ENCODE peak calls at places on chromosome 7, in five cellular contexts. A, U, O, F and Y are unnamed samples.

GRCh38 chr7:55975944-55976633 is 11.7 kb downstream of the NIPSNAP2 start:
- DNase-seq in U (no peak), F (no peak), A (no peak), O (no peak), Y (no peak)

GRCh38 chr7:69962856-69963149 is 364.5 kb downstream of the AUTS2 start:
- DNase-seq in A (no peak), U (no peak), F (no peak), O (no peak), Y (no peak)

GRCh38 chr7:27709137-27710075 is 30.6 kb upstream of the TAX1BP1 start:
- DNase-seq in A (no peak), F (peak; percentile 73), U (no peak), O (peak; percentile 85), Y (peak; percentile 85)

GRCh38 chr7:40608321-40609075 is 473.7 kb downstream of the SUGCT start:
- DNase-seq in U (no peak), A (no peak), F (no peak), O (no peak), Y (no peak)

GRCh38 chr7:37987732-37988131 is 67.3 kb downstream of the EPDR1 start:
- DNase-seq in F (no peak), A (no peak), U (no peak), O (no peak), Y (no peak)

GRCh38 chr7:149785983-149786382 is 12.6 kb upstream of the ZNF467 start:
- DNase-seq in U (no peak), F (no peak), A (no peak), O (no peak), Y (no peak)

GRCh38 chr7:143892527-143893300 is 9.3 kb downstream of the TCAF1 start:
- DNase-seq in U (no peak), A (no peak), O (peak; percentile 18), F (peak; percentile 61), Y (peak; percentile 58)

GRCh38 chr7:80053098-80053497 is 81.5 kb upstream of the GNAI1 start:
- DNase-seq in U (no peak), O (no peak), F (no peak), A (no peak), Y (no peak)

GRCh38 chr7:37092548-37092947 is 356.1 kb downstream of the ELMO1 start:
- DNase-seq in U (no peak), F (no peak), A (no peak), O (no peak), Y (no peak)

GRCh38 chr7:155009570-155010157 is 6.7 kb upstream of the PAXIP1 start:
- DNase-seq in A (no peak), F (peak; percentile 22), O (no peak), U (no peak), Y (no peak)

GRCh38 chr7:95843286-95843685 is 70.9 kb downstream of the DYNC1I1 start:
- DNase-seq in F (peak; percentile 14), U (no peak), A (no peak), O (no peak), Y (no peak)

GRCh38 chr7:82521906-82522445 is 78.4 kb upstream of the CACNA2D1 start:
- DNase-seq in O (no peak), F (no peak), A (no peak), U (no peak), Y (no peak)

GRCh38 chr7:30912454-30912985 is 867 bp downstream of the AQP1 start:
- DNase-seq in O (no peak), F (no peak), A (no peak), U (no peak), Y (no peak)

GRCh38 chr7:30911133-30911532 is 520 bp upstream of the AQP1 start:
- DNase-seq in F (no peak), U (no peak), O (no peak), A (no peak), Y (no peak)

GRCh38 chr7:30911561-30911969 is at the start of gene AQP1:
- DNase-seq in A (peak; percentile 69), U (peak; percentile 65), O (no peak), F (peak; percentile 72), Y (no peak)

GRCh38 chr7:30912986-30913671 is 1.5 kb downstream of the AQP1 start:
- DNase-seq in F (no peak), A (no peak), O (no peak), U (no peak), Y (no peak)

DNA sequence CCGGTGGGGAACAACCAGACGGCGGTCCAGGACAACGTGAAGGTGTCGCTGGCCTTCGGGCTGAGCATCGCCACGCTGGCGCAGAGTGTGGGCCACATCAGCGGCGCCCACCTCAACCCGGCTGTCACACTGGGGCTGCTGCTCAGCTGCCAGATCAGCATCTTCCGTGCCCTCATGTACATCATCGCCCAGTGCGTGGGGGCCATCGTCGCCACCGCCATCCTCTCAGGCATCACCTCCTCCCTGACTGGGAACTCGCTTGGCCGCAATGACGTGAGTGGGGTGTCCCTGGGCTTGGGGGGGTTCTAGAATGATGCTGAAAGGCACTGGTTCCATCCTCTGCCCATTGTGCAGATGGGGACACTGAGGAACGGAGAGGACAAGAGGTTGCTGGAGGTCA is 368 bp downstream of the AQP1 start:
- DNase-seq in U (no peak), A (no peak), F (no peak), O (no peak), Y (no peak)
- H3K4me3 ChIP-seq in U (peak overlapping the region; percentile 46), A (no peak overlapping the region), F (peak overlapping the region; percentile 39), O (no peak overlapping the region), Y (no peak overlapping the region)

GRCh38 chr7:130505753-130506152 is 13.9 kb downstream of the MEST start:
- DNase-seq in U (no peak), A (no peak), F (no peak), O (peak; percentile 76), Y (peak; percentile 24)
- H3K36me3 ChIP-seq in U (no peaks in the 10 kb centered on the region), A (no peaks in the 10 kb centered on the region), F (no peaks in the 10 kb centered on the region), O (peaks cover 15% of the 10 kb centered on the region), Y (peaks cover 64% of the 10 kb centered on the region)

DNA sequence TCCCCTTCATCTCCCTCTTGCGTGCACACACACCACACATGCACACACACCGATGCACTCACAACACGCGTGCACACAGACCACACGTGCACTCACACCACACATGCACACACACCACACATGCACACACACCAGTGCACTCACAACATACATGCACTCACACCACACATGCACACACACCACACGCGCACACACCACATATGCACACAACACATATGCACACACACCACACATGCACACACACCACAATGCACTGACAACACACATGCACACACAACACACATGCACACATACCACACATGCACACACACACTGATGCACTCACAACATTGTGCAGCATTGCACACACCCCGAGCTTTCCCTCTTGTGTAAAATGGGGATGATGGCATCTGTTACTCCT is 68.1 kb downstream of the TRRAP start:
- DNase-seq in O (no peak), A (no peak), U (no peak), F (no peak), Y (no peak)
- TF ChIP-seq CTCF in O (no peak), A (no peak), U (no peak), F (no peak), Y (no peak)

GRCh38 chr7:158991824-158992621 is 135.7 kb downstream of the DYNC2I1 start:
- DNase-seq in F (no peak), U (no peak), A (no peak), O (no peak), Y (no peak)
- H3K4me3 ChIP-seq in F (no peak overlapping the region), U (no peak overlapping the region), A (no peak overlapping the region), O (no peak overlapping the region), Y (no peak overlapping the region)

GRCh38 chr7:44761207-44762161 is 12.8 kb downstream of the ZMIZ2 start:
- DNase-seq in F (no peak), A (peak; percentile 76), O (no peak), U (no peak), Y (no peak)
- H3K36me3 ChIP-seq in F (peaks cover 7% of the 10 kb centered on the region), A (no peaks in the 10 kb centered on the region), O (peaks cover 81% of the 10 kb centered on the region), U (peaks cover 4% of the 10 kb centered on the region), Y (peaks cover 71% of the 10 kb centered on the region)

GRCh38 chr7:28709756-28710155 is 248.4 kb downstream of the TRIL start:
- DNase-seq in A (no peak), O (no peak), U (no peak), F (no peak), Y (no peak)
- TF ChIP-seq CTCF in A (no peak), O (no peak), U (no peak), F (no peak), Y (no peak)

GRCh38 chr7:92848441-92848840 is 12.1 kb upstream of the CDK6 start:
- DNase-seq in A (no peak), O (no peak), F (no peak), U (no peak), Y (no peak)
- H3K4me3 ChIP-seq in A (no peak overlapping the region), O (no peak overlapping the region), F (no peak overlapping the region), U (no peak overlapping the region), Y (no peak overlapping the region)

DNA sequence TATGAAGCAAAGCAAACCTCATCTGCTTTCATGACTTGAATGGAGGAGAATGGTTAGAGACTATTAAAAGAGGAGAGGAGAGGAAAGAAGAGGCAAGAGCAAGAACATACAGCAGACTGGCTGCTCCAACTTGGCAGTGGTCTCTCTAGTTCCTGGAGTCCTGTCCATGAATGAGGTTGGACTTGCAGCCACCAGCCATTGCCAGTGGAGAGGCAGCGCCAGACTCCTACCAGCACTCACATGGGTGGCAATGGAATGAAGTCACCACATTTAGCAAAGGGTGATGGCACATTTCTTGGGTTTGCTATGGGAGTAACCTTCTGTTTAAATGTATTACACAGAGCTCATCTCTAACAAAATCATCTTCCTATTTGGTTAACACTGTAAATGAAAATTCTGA is 257.8 kb upstream of the IMMP2L start:
- DNase-seq in O (no peak), F (no peak), A (no peak), U (no peak), Y (no peak)
- H3K36me3 ChIP-seq in O (peaks cover 3% of the 10 kb centered on the region), F (peaks cover 26% of the 10 kb centered on the region), A (no peaks in the 10 kb centered on the region), U (no peaks in the 10 kb centered on the region), Y (peaks cover 6% of the 10 kb centered on the region)

GRCh38 chr7:72481934-72482333 is 69.8 kb upstream of the CALN1 start:
- DNase-seq in A (no peak), O (no peak), F (no peak), U (no peak), Y (no peak)

GRCh38 chr7:72476608-72477305 is 64.6 kb upstream of the CALN1 start:
- DNase-seq in U (no peak), O (no peak), F (no peak), A (no peak), Y (no peak)
- TF ChIP-seq CTCF in U (no peak), O (no peak), F (no peak), A (no peak), Y (peak; percentile 4)

GRCh38 chr7:35450456-35450855 is 196.6 kb upstream of the TBX20 start:
- DNase-seq in F (no peak), A (no peak), U (no peak), O (no peak), Y (no peak)

GRCh38 chr7:35454575-35455385 is 200.9 kb upstream of the TBX20 start:
- DNase-seq in F (no peak), U (no peak), O (no peak), A (no peak), Y (no peak)
- H3K4me3 ChIP-seq in F (no peak overlapping the region), U (no peak overlapping the region), O (no peak overlapping the region), A (no peak overlapping the region), Y (no peak overlapping the region)